ENCODE peak calls at places on chromosomes 2 and 18, in six cellular contexts. G is fibroblast of the aortic adventitia, Z is MM.1S, H is gastrocnemius medialis, N is WTC11, I is right atrium auricular region. V is an unnamed sample.

GRCh38 chr2:239033801-239034560 is 186.1 kb downstream of the TWIST2 start:
- DNase-seq in G (no peak), Z (no peak), H (no peak), N (no peak), I (no peak), V (peak; percentile 41)

GRCh38 chr18:31417850-31418249 is 29.7 kb upstream of the DSG3 start:
- DNase-seq in G (no peak), Z (no peak), H (no peak), N (no peak), I (no peak), V (no peak)

GRCh38 chr2:88489181-88489580 is 36.7 kb upstream of the FOXI3 start:
- DNase-seq in G (no peak), Z (no peak), H (no peak), N (no peak), I (no peak), V (no peak)

GRCh38 chr18:13003466-13003896 is 12.3 kb downstream of the CEP192 start:
- DNase-seq in G (peak; percentile 72), Z (peak; percentile 21), H (no peak), N (peak; percentile 75), I (no peak), V (no peak)

GRCh38 chr18:26322892-26323653 is 96.8 kb downstream of the TAF4B start:
- DNase-seq in G (peak; percentile 16), Z (no peak), H (no peak), N (no peak), I (no peak), V (no peak)

GRCh38 chr2:108583903-108584520 is 49.7 kb downstream of the LIMS1 start:
- DNase-seq in G (peak; percentile 91), Z (peak; percentile 81), H (peak; percentile 71), N (peak; percentile 40), I (no peak), V (no peak)

GRCh38 chr2:202149155-202149762 is 76.2 kb downstream of the KIAA2012 start:
- DNase-seq in G (peak; percentile 79), Z (no peak), H (no peak), N (peak; percentile 16), I (peak; percentile 62), V (peak; percentile 69)

GRCh38 chr2:9222246-9222898 is 15.8 kb downstream of the ASAP2 start:
- DNase-seq in G (peak; percentile 83), Z (no peak), H (no peak), N (no peak), I (peak; percentile 53), V (no peak)

GRCh38 chr2:138432971-138433370 is 68.6 kb upstream of the SPOPL start:
- DNase-seq in G (peak; percentile 25), Z (no peak), H (no peak), N (no peak), I (no peak), V (no peak)

GRCh38 chr18:21663615-21664014 is 41.0 kb downstream of the ABHD3 start:
- DNase-seq in G (no peak), Z (no peak), H (peak; percentile 29), N (no peak), I (no peak), V (no peak)

GRCh38 chr2:88638743-88639142 is 11.5 kb upstream of the EIF2AK3 start:
- DNase-seq in G (peak; percentile 27), Z (peak; percentile 21), H (no peak), N (no peak), I (no peak), V (no peak)

GRCh38 chr2:231527091-231527395 is 3.2 kb downstream of the NMUR1 start:
- DNase-seq in G (no peak), Z (no peak), H (no peak), N (peak; percentile 51), I (no peak), V (no peak)

GRCh38 chr18:44599409-44599808 is 81.3 kb upstream of the SETBP1 start:
- DNase-seq in G (peak; percentile 79), Z (no peak), H (no peak), N (peak; percentile 11), I (peak; percentile 63), V (peak; percentile 38)

GRCh38 chr2:221422516-221423211 is 149.4 kb downstream of the EPHA4 start:
- DNase-seq in G (peak; percentile 49), Z (no peak), H (no peak), N (no peak), I (no peak), V (no peak)

GRCh38 chr2:71613566-71613952 is 160.2 kb downstream of the DYSF start:
- DNase-seq in G (no peak), Z (no peak), H (peak; percentile 7), N (no peak), I (no peak), V (no peak)

GRCh38 chr2:73979021-73979420 is 5.7 kb upstream of the TET3 start:
- DNase-seq in G (no peak), Z (no peak), H (no peak), N (no peak), I (no peak), V (no peak)

GRCh38 chr2:10303174-10303633 is 500 bp downstream of the HPCAL1 start:
- DNase-seq in G (peak; percentile 22), Z (no peak), H (no peak), N (no peak), I (no peak), V (no peak)

GRCh38 chr2:145186303-145186702 is 666.4 kb upstream of the ZEB2 start:
- DNase-seq in G (peak; percentile 14), Z (peak; percentile 82), H (peak; percentile 19), N (peak; percentile 55), I (no peak), V (no peak)
- TF ChIP-seq CTCF in G (no peak), Z (peak; percentile 85), H (peak; percentile 12), N (peak; percentile 43), I (peak; percentile 41), V (no peak)

GRCh38 chr2:38590053-38590452 is 12.7 kb downstream of the HNRNPLL start:
- DNase-seq in G (no peak), Z (no peak), H (no peak), N (no peak), I (no peak), V (no peak)
- TF ChIP-seq CTCF in G (peak; percentile 36), Z (peak; percentile 37), H (no peak), N (no peak), I (no peak), V (no peak)

GRCh38 chr2:111134082-111134481 is 13.4 kb downstream of the BCL2L11 start:
- DNase-seq in G (no peak), Z (no peak), H (no peak), N (no peak), I (no peak), V (no peak)
- TF ChIP-seq CTCF in G (peak; percentile 20), Z (peak; percentile 35), H (no peak), N (no peak), I (peak; percentile 39), V (no peak)

DNA sequence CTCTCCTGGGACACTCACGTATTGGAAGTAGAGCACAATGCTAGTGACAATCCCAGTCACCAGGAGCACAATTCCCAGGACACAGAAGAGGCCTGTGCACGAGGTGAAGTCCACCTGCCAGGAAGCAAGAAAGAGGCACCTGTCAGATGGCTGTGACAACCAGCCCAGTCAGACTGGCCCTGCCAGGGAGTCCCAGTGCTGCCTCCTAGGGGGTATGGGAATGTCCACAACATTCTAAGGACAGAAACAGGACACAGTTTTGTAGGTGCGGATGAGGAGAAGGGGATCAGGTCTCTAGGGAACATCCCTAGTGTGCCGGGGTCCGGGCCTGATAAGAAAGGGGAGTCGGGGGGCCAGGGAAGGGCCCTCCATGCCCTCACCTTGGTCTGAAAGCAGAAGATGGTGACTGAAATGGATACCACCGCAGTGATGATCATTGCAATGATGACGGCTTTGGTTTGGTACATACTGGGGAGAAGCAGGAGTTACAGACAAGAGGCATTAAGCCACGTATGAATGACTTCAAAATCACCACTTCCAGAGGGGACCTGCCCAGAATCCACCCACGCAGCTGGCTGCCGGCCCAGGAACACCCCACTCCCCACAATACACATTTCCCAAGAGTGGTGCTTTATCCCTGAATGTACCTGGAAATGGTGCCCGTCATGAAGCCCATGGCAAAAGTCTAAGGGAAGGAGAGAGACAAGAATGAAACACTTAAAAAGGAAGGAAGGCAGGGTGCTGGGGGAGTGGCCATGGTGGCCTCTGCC is 6.9 kb downstream of the PNKD start:
- DNase-seq in G (no peak), Z (no peak), H (no peak), N (no peak), I (no peak), V (no peak)
- TF ChIP-seq CTCF in G (no peak), Z (peak; percentile 3), H (no peak), N (no peak), I (no peak), V (no peak)

DNA sequence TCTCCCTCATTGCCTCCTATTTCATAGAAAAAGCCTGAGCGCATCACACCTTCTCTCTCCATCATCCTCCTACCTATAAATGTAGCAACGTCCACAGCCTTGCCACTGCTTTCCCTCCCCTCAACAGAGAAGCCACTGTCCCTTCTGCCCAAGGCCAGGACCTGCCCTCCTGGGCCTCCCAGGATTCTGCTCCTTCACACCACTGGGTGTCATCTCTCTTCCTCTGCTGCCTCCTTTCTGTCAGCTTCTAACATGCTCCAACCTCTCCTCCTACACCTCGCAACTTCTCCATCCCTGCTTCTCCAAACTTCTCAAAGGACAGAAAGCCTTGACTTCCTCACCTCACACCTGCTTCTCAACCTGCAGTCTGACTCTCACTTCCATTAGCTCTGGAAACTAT is 21.2 kb upstream of the ME2 start:
- DNase-seq in G (no peak), Z (no peak), H (no peak), N (no peak), I (no peak), V (no peak)
- TF ChIP-seq CTCF in G (no peak), Z (no peak), H (no peak), N (no peak), I (no peak), V (no peak)

DNA sequence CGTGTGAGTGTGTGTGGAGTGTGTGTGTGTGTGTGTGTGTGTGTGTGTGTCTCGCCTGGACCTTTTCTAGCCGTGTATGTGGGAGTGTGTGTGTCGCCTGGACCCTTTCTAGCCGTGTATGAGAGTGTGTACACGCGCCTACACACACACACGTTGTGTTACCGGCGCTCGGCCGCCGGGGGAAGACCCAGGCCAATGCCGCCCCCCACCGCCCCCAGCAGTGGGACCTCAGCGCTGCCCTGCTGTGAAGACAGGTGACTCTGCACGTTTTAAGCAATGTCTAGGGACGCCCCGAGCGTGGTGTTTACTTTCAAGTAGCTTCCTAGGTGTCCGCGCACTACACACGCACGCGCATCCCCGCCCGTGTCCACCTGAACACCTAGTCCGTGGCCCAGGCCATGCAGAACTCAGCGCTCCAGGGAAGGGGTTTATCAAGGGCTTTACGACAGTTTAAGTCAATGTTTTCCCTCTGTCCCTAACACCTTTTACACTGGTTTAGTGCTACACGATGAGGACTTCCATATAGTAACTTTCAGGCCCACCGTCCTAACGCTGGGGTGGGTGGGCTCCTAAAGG is 1.2 kb upstream of the BCL2 start:
- DNase-seq in G (peak; percentile 41), Z (peak; percentile 53), H (peak; percentile 55), N (peak; percentile 32), I (no peak), V (peak; percentile 43)
- TF ChIP-seq CTCF in G (no peak), Z (no peak), H (no peak), N (no peak), I (no peak), V (no peak)

V was measured in tibial artery.